ENCODE peak calls at places on chromosomes 6 and 20, in ten cellular contexts. O, Y, Q, U, S, W, N, E, H and L are unnamed samples.

GRCh38 chr6:17361013-17361412 is 32.4 kb upstream of the CAP2 start:
- DNase-seq in H (no peak), Y (peak; percentile 33), N (no peak), O (no peak), U (no peak), S (no peak), Q (no peak), W (no peak), E (no peak), L (no peak)

GRCh38 chr6:124294572-124294971 is 490.9 kb downstream of the NKAIN2 start:
- DNase-seq in O (no peak), U (no peak), H (no peak), S (no peak), E (no peak), N (no peak), W (no peak), Y (no peak), Q (no peak), L (no peak)

GRCh38 chr20:53582574-53583351 is 10.9 kb downstream of the ZNF217 start:
- DNase-seq in S (no peak), Q (peak; percentile 73), H (peak; percentile 78), W (peak; percentile 42), U (peak; percentile 79), O (no peak), N (no peak), Y (peak; percentile 95), E (no peak), L (peak; percentile 97)

GRCh38 chr6:12635813-12636212 is 80.8 kb upstream of the PHACTR1 start:
- DNase-seq in N (no peak), Y (no peak), W (no peak), S (no peak), Q (no peak), E (no peak), U (no peak), O (no peak), H (no peak), L (no peak)

GRCh38 chr6:142416179-142416578 is 114.4 kb downstream of the ADGRG6 start:
- DNase-seq in Q (peak; percentile 52), N (no peak), U (no peak), H (no peak), W (no peak), E (no peak), Y (peak; percentile 99), S (no peak), O (no peak), L (peak; percentile 28)

GRCh38 chr6:21402368-21402767 is 191.2 kb upstream of the SOX4 start:
- DNase-seq in N (no peak), W (no peak), O (no peak), H (no peak), E (no peak), Y (peak; percentile 27), S (no peak), Q (peak; percentile 12), U (peak; percentile 79), L (no peak)

GRCh38 chr6:56292505-56293181 is 45.3 kb upstream of the COL21A1 start:
- DNase-seq in S (no peak), E (no peak), Y (peak; percentile 62), W (no peak), H (peak; percentile 39), N (no peak), O (peak; percentile 66), Q (peak; percentile 76), U (no peak), L (peak; percentile 55)

GRCh38 chr6:139027620-139028182 is 844 bp upstream of the ABRACL start:
- DNase-seq in H (no peak), Y (peak; percentile 63), E (no peak), Q (peak; percentile 72), O (no peak), W (no peak), N (no peak), S (no peak), U (no peak), L (peak; percentile 17)

GRCh38 chr20:11849976-11850670 is 67.6 kb upstream of the BTBD3 start:
- DNase-seq in Y (peak; percentile 45), W (no peak), Q (no peak), S (no peak), N (no peak), U (no peak), E (no peak), H (no peak), O (peak; percentile 30), L (peak; percentile 83)

GRCh38 chr6:54681987-54682386 is 164.6 kb upstream of the FAM83B start:
- DNase-seq in S (no peak), W (no peak), U (no peak), Q (no peak), O (no peak), Y (peak; percentile 84), E (no peak), H (no peak), N (no peak), L (no peak)

GRCh38 chr6:47179286-47179685 is 130.4 kb downstream of the TNFRSF21 start:
- DNase-seq in N (no peak), U (no peak), O (no peak), Y (no peak), H (no peak), E (no peak), W (no peak), Q (no peak), S (no peak), L (no peak)

DNA sequence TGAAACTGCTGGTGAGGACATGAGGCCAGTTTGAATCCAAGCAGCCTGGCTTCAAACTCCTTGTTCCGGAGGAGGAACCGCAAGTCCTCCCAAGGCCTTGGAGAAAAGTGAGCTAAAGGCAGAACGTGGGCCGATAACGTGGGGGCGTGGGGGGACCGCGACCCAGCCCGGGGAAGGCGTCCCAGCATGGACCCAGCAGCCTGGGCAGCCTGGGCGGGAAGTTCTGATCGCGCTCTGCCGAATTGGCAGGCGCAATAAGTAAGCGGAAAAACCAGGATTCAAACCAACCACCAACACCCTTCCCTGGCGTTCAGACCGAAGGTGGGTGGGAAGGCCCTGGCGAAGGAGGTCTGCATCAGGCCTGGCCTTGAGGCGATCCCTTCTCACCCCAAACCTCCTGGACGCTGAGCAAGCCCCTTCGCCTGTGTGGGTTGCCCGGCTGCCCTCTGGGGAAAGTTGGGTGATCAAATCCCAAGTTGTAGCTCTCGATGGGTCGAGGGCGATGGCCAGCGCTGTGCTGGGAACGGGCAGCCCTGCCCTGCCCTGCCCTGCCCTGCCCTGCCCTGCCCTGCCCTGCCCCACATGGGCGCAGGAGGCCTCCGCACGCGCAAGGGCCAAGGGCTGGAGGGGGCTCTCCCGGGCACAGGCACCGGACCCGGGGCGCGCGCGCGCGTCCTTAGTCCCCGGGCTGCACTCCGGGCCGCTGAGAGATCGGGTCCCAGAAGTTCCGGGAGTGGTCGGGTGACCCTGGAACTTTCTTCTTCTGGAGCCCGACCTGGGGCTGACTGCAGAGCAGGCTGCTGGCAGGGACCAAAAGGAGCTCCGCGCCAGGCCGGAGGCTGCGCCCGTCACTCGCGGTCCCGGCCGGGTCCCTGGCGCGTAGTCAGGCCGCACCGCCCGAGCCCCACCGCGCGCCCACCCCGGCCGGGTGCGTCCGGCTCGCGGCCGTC is 644 bp upstream of the SLC22A3 start:
- DNase-seq in H (peak; percentile 45), S (no peak), N (no peak), W (no peak), U (no peak), Q (no peak), E (peak; percentile 54), O (no peak), Y (no peak), L (no peak)
- H3K27ac ChIP-seq in H (peak overlapping the region; percentile 96), S (peak overlapping the region; percentile 91), N (no peak overlapping the region), W (no peak overlapping the region), U (peak overlapping the region; percentile 85), Q (no peak overlapping the region), E (peak overlapping the region; percentile 56), O (no peak overlapping the region), Y (no peak overlapping the region), L (peak overlapping the region; percentile 69)

GRCh38 chr6:144585217-144585814 is 300.2 kb downstream of the UTRN start:
- DNase-seq in Y (peak; percentile 58), U (no peak), S (no peak), Q (peak; percentile 34), O (no peak), E (no peak), H (peak; percentile 1), W (no peak), N (no peak), L (peak; percentile 11)
- TF ChIP-seq CTCF in Y (peak; percentile 80), U (peak; percentile 46), S (peak; percentile 54), Q (peak; percentile 86), O (peak; percentile 39), E (peak; percentile 62), H (peak; percentile 76), W (peak; percentile 64), N (peak; percentile 63), L (peak; percentile 81)

GRCh38 chr6:89024456-89024855 is 56.1 kb upstream of the PNRC1 start:
- DNase-seq in Y (no peak), N (no peak), U (no peak), W (no peak), S (no peak), Q (no peak), O (no peak), H (no peak), E (no peak), L (no peak)
- H3K27ac ChIP-seq in Y (no peak overlapping the region), N (peak overlapping the region; percentile 54), U (peak overlapping the region; percentile 78), W (peak overlapping the region; percentile 51), S (peak overlapping the region; percentile 81), Q (no peak overlapping the region), O (no peak overlapping the region), H (peak overlapping the region; percentile 30), E (no peak overlapping the region), L (peak overlapping the region; percentile 28)

GRCh38 chr6:150316936-150317335 is 51.9 kb upstream of the IYD start:
- DNase-seq in H (no peak), E (no peak), S (no peak), W (no peak), N (no peak), Q (no peak), O (no peak), Y (no peak), U (no peak), L (no peak)

GRCh38 chr6:150323205-150323604 is 45.6 kb upstream of the IYD start:
- DNase-seq in U (no peak), H (no peak), S (no peak), W (no peak), O (no peak), N (no peak), E (no peak), Y (no peak), Q (peak; percentile 27), L (no peak)

GRCh38 chr6:150322452-150322851 is 46.4 kb upstream of the IYD start:
- DNase-seq in S (no peak), U (no peak), O (no peak), N (no peak), E (no peak), Y (no peak), H (no peak), Q (no peak), W (no peak), L (no peak)

GRCh38 chr6:150319924-150320323 is 48.9 kb upstream of the IYD start:
- DNase-seq in Y (no peak), W (no peak), H (no peak), N (no peak), U (no peak), S (no peak), Q (no peak), E (no peak), O (no peak), L (no peak)

GRCh38 chr6:150320450-150320849 is 48.4 kb upstream of the IYD start:
- DNase-seq in U (no peak), S (no peak), O (no peak), W (no peak), E (no peak), Q (peak; percentile 22), Y (no peak), H (no peak), N (no peak), L (no peak)
- TF ChIP-seq CTCF in U (no peak), S (no peak), O (no peak), W (no peak), E (no peak), Q (no peak), Y (no peak), H (no peak), N (no peak), L (no peak)